ENCODE peak calls at places on chromosome 1, in eight cellular contexts. W is CD8-positive, alpha-beta T cell; H is stimulated activated CD4-positive, alpha-beta T cell treated with anti-CD3 and anti-CD28 coated beads, Interleukin-2, amount 100 ng/mL, for 24 hours; G is cardiac muscle cell; Q is DMS53; M is hippocampal formation; Z is stimulated activated CD8-positive, alpha-beta memory T cell treated with anti-CD3 and anti-CD28 coated beads, Interleukin-15, amount 100 ng/mL, for 1 hour; T is RPMI8226. Y is an unnamed sample.

GRCh38 chr1:85494074-85494956 is 29.4 kb upstream of the DDAH1 start:
- DNase-seq in W (no peak), H (no peak), G (no peak), Q (peak; percentile 16), M (no peak), Z (no peak), T (no peak), Y (no peak)

GRCh38 chr1:214331827-214332423 is 51.0 kb downstream of the SMYD2 start:
- DNase-seq in W (peak; percentile 47), H (peak; percentile 65), G (peak; percentile 53), Q (peak; percentile 74), M (peak; percentile 5), Z (peak; percentile 24), T (peak; percentile 65), Y (peak; percentile 58)

GRCh38 chr1:114853584-114853983 is 1.1 kb upstream of the SYCP1 start:
- DNase-seq in W (no peak), H (no peak), G (no peak), Q (no peak), M (no peak), Z (no peak), T (no peak), Y (no peak)

GRCh38 chr1:175783126-175783722 is 39.8 kb upstream of the TNR start:
- DNase-seq in W (no peak), H (no peak), G (no peak), Q (no peak), M (no peak), Z (no peak), T (no peak), Y (peak; percentile 22)

GRCh38 chr1:201551096-201551495 is 12.2 kb downstream of the NAV1 start:
- DNase-seq in W (no peak), H (no peak), G (no peak), Q (no peak), M (no peak), Z (no peak), T (no peak), Y (no peak)

GRCh38 chr1:78102082-78102481 is 56.3 kb downstream of the GIPC2 start:
- DNase-seq in W (no peak), H (no peak), G (no peak), Q (no peak), M (no peak), Z (no peak), T (no peak), Y (no peak)

GRCh38 chr1:201999625-202000238 is 10.7 kb upstream of the ELF3 start:
- DNase-seq in W (peak; percentile 10), H (peak; percentile 26), G (peak; percentile 78), Q (peak; percentile 98), M (peak; percentile 13), Z (no peak), T (peak; percentile 60), Y (peak; percentile 57)

GRCh38 chr1:111505641-111506119 is 2.2 kb upstream of the ADORA3 start:
- DNase-seq in W (no peak), H (no peak), G (no peak), Q (no peak), M (no peak), Z (no peak), T (peak; percentile 67), Y (no peak)

GRCh38 chr1:31642366-31642765 is 2.3 kb downstream of the PEF1 start:
- DNase-seq in W (no peak), H (no peak), G (no peak), Q (no peak), M (no peak), Z (no peak), T (no peak), Y (no peak)

GRCh38 chr1:55060133-55060999 is 21.0 kb downstream of the PCSK9 start:
- DNase-seq in W (no peak), H (no peak), G (no peak), Q (no peak), M (no peak), Z (no peak), T (peak; percentile 18), Y (no peak)

GRCh38 chr1:169574336-169574735 is 11.9 kb downstream of the F5 start:
- DNase-seq in W (no peak), H (no peak), G (no peak), Q (peak; percentile 55), M (no peak), Z (no peak), T (no peak), Y (no peak)

Y was measured in lung microvascular endothelial cell.